ENCODE peak calls at places on chromosome 11, in nine cellular contexts. V, P, D, X, Z, I, L, N and O are unnamed samples.

GRCh38 chr11:96942855-96943254 is 553.0 kb downstream of the JRKL start:
- DNase-seq in V (no peak), P (no peak), D (peak), X (no peak), Z (no peak), I (no peak), L (no peak), N (no peak), O (no peak)

GRCh38 chr11:47989779-47990178 is 9.4 kb downstream of the PTPRJ start:
- DNase-seq in V (no peak), P (no peak), D (no peak), X (no peak), Z (no peak), I (no peak), L (no peak), N (no peak), O (no peak)

GRCh38 chr11:128021304-128022006 is 565.9 kb downstream of the ETS1 start:
- DNase-seq in V (peak), P (peak), D (no peak), X (no peak), Z (no peak), I (peak), L (no peak), N (no peak), O (peak)

GRCh38 chr11:1559103-1559951 is 12.7 kb downstream of the DUSP8 start:
- DNase-seq in V (peak), P (peak), D (peak), X (peak), Z (peak), I (peak), L (peak), N (no peak), O (peak)

GRCh38 chr11:46055371-46055770 is 65.9 kb downstream of the PHF21A start:
- DNase-seq in V (peak), P (peak), D (no peak), X (no peak), Z (peak), I (peak), L (no peak), N (no peak), O (no peak)

GRCh38 chr11:114386545-114386944 is 13.8 kb downstream of the C11orf71 start:
- DNase-seq in V (no peak), P (peak), D (no peak), X (no peak), Z (no peak), I (no peak), L (no peak), N (no peak), O (no peak)

GRCh38 chr11:103420593-103420992 is 311.4 kb downstream of the DYNC2H1 start:
- DNase-seq in V (no peak), P (no peak), D (no peak), X (no peak), Z (peak), I (peak), L (no peak), N (no peak), O (no peak)

GRCh38 chr11:17699157-17700114 is 19.9 kb upstream of the MYOD1 start:
- DNase-seq in V (peak), P (no peak), D (no peak), X (no peak), Z (peak), I (peak), L (no peak), N (no peak), O (no peak)

GRCh38 chr11:44785856-44786606 is 59.3 kb downstream of the TSPAN18 start:
- DNase-seq in V (no peak), P (peak), D (no peak), X (no peak), Z (no peak), I (no peak), L (no peak), N (no peak), O (no peak)

GRCh38 chr11:5196731-5197130 is 3.8 kb downstream of the OR51V1 start:
- DNase-seq in V (no peak), P (peak), D (no peak), X (no peak), Z (peak), I (no peak), L (no peak), N (no peak), O (no peak)

GRCh38 chr11:95917188-95918036 is 6.5 kb downstream of the MTMR2 start:
- DNase-seq in V (peak), P (no peak), D (no peak), X (no peak), Z (peak), I (peak), L (no peak), N (no peak), O (no peak)

GRCh38 chr11:70002433-70002832 is 75.7 kb upstream of the ANO1 start:
- DNase-seq in V (no peak), P (no peak), D (peak), X (no peak), Z (no peak), I (no peak), L (no peak), N (no peak), O (no peak)

GRCh38 chr11:17347676-17348075 is 3.9 kb upstream of the NCR3LG1 start:
- DNase-seq in V (no peak), P (no peak), D (no peak), X (no peak), Z (no peak), I (no peak), L (no peak), N (no peak), O (no peak)

GRCh38 chr11:43880640-43881159 is at the start of gene ALKBH3:
- DNase-seq in V (peak), P (peak), D (peak), X (peak), Z (peak), I (peak), L (peak), N (peak), O (peak)

GRCh38 chr11:64248578-64248977 is 1.8 kb upstream of the PPP1R14B start:
- DNase-seq in V (no peak), P (no peak), D (no peak), X (no peak), Z (no peak), I (no peak), L (no peak), N (no peak), O (no peak)

GRCh38 chr11:127105578-127105977 is 105.0 kb upstream of the KIRREL3 start:
- DNase-seq in V (no peak), P (no peak), D (no peak), X (no peak), Z (no peak), I (no peak), L (no peak), N (no peak), O (peak)

GRCh38 chr11:86818466-86819282 is 18.3 kb downstream of the PRSS23 start:
- DNase-seq in V (peak), P (peak), D (no peak), X (no peak), Z (peak), I (peak), L (no peak), N (no peak), O (no peak)

GRCh38 chr11:120518356-120518755 is 6.8 kb downstream of the GRIK4 start:
- DNase-seq in V (no peak), P (no peak), D (peak), X (no peak), Z (no peak), I (no peak), L (no peak), N (no peak), O (no peak)

GRCh38 chr11:117468888-117469287 is 141.2 kb downstream of the CEP164 start:
- DNase-seq in V (no peak), P (no peak), D (peak), X (no peak), Z (no peak), I (no peak), L (no peak), N (no peak), O (no peak)

GRCh38 chr11:73358071-73358470 is 18.1 kb upstream of the RELT start:
- DNase-seq in V (no peak), P (no peak), D (no peak), X (no peak), Z (peak), I (no peak), L (no peak), N (no peak), O (no peak)

GRCh38 chr11:17978553-17979287 is 34.1 kb downstream of the SERGEF start:
- DNase-seq in V (peak), P (peak), D (no peak), X (no peak), Z (peak), I (peak), L (no peak), N (peak), O (peak)

GRCh38 chr11:106216281-106216680 is 138.8 kb downstream of the AASDHPPT start:
- DNase-seq in V (no peak), P (no peak), D (no peak), X (no peak), Z (no peak), I (peak), L (no peak), N (no peak), O (no peak)

GRCh38 chr11:83162377-83162776 is 5.4 kb downstream of the PCF11 start:
- DNase-seq in V (no peak), P (no peak), D (no peak), X (no peak), Z (peak), I (no peak), L (no peak), N (no peak), O (no peak)

GRCh38 chr11:65584723-65585171 is 8.9 kb downstream of the EHBP1L1 start:
- DNase-seq in V (no peak), P (no peak), D (no peak), X (no peak), Z (no peak), I (no peak), L (no peak), N (no peak), O (no peak)

GRCh38 chr11:27468209-27468608 is 4.4 kb downstream of the LGR4 start:
- DNase-seq in V (peak), P (peak), D (no peak), X (no peak), Z (peak), I (peak), L (no peak), N (no peak), O (no peak)

GRCh38 chr11:20933086-20933485 is 263.7 kb downstream of the NELL1 start:
- DNase-seq in V (no peak), P (no peak), D (no peak), X (no peak), Z (no peak), I (no peak), L (no peak), N (no peak), O (no peak)

GRCh38 chr11:1652026-1652425 is 22.5 kb downstream of the KRTAP5-5 start:
- DNase-seq in V (no peak), P (no peak), D (peak), X (no peak), Z (no peak), I (no peak), L (no peak), N (no peak), O (peak)

GRCh38 chr11:71504526-71504925 is 22.5 kb upstream of the KRTAP5-7 start:
- DNase-seq in V (no peak), P (no peak), D (peak), X (no peak), Z (no peak), I (no peak), L (no peak), N (no peak), O (no peak)

GRCh38 chr11:13958596-13958995 is 3.9 kb upstream of the SPON1 start:
- DNase-seq in V (peak), P (no peak), D (no peak), X (no peak), Z (no peak), I (no peak), L (no peak), N (no peak), O (no peak)

GRCh38 chr11:16000065-16000464 is 356.3 kb downstream of the SOX6 start:
- DNase-seq in V (no peak), P (peak), D (no peak), X (no peak), Z (peak), I (peak), L (no peak), N (no peak), O (no peak)

GRCh38 chr11:57568330-57568766 is 876 bp upstream of the UBE2L6 start:
- DNase-seq in V (peak), P (no peak), D (no peak), X (peak), Z (peak), I (peak), L (no peak), N (peak), O (peak)

GRCh38 chr11:107493117-107493516 is 35.5 kb upstream of the CWF19L2 start:
- DNase-seq in V (no peak), P (peak), D (no peak), X (no peak), Z (peak), I (peak), L (no peak), N (no peak), O (no peak)

GRCh38 chr11:18091731-18092130 is 14.2 kb downstream of the SAAL1 start:
- DNase-seq in V (no peak), P (no peak), D (no peak), X (no peak), Z (peak), I (peak), L (no peak), N (no peak), O (no peak)

GRCh38 chr11:110176366-110177056 is 83.3 kb downstream of the ZC3H12C start:
- DNase-seq in V (no peak), P (peak), D (no peak), X (no peak), Z (peak), I (peak), L (no peak), N (no peak), O (no peak)

GRCh38 chr11:92224394-92225205 is at the start of gene FAT3:
- DNase-seq in V (peak), P (peak), D (peak), X (no peak), Z (peak), I (peak), L (no peak), N (peak), O (peak)

GRCh38 chr11:84437129-84438123 is 1151.3 kb upstream of the CCDC90B start:
- DNase-seq in V (peak), P (peak), D (peak), X (no peak), Z (no peak), I (no peak), L (peak), N (no peak), O (peak)

GRCh38 chr11:7485136-7485853 is at the start of gene OLFML1:
- DNase-seq in V (peak), P (peak), D (no peak), X (no peak), Z (no peak), I (no peak), L (no peak), N (no peak), O (no peak)

GRCh38 chr11:124518900-124519541 is 24.4 kb downstream of the OR8B12 start:
- DNase-seq in V (no peak), P (no peak), D (no peak), X (no peak), Z (peak), I (peak), L (no peak), N (no peak), O (no peak)

GRCh38 chr11:20367313-20367948 is 3.9 kb downstream of the HTATIP2 start:
- DNase-seq in V (peak), P (peak), D (no peak), X (no peak), Z (peak), I (peak), L (peak), N (no peak), O (no peak)